ENCODE peak calls at places on chromosomes 5 and 9, in five cellular contexts. Y is K562, U is HepG2, B is GM12878, X is SK-N-SH. D is an unnamed sample.

GRCh38 chr5:143440448-143441102 is 37.1 kb upstream of the NR3C1 start:
- DNase-seq in B (no peak), U (no peak), X (peak), Y (no peak), D (no peak)

GRCh38 chr9:134563397-134563796 is 78.2 kb upstream of the COL5A1 start:
- DNase-seq in X (no peak), U (no peak), B (no peak), Y (no peak), D (no peak)

GRCh38 chr9:93658184-93658925 is 82.0 kb downstream of the PHF2 start:
- DNase-seq in Y (no peak), B (no peak), U (no peak), X (no peak), D (no peak)

GRCh38 chr9:77183581-77183980 is 6.2 kb downstream of the VPS13A start:
- DNase-seq in Y (no peak), X (no peak), U (no peak), B (no peak), D (no peak)

GRCh38 chr5:151139015-151139414 is 18.6 kb downstream of the ANXA6 start:
- DNase-seq in Y (no peak), U (no peak), X (no peak), B (no peak), D (no peak)

GRCh38 chr9:90965911-90966290 is 164.3 kb downstream of the SYK start:
- DNase-seq in U (no peak), B (no peak), Y (no peak), X (no peak), D (no peak)

GRCh38 chr5:119267958-119268386 is 87.8 kb upstream of the TNFAIP8 start:
- DNase-seq in B (peak), U (peak), Y (peak), X (peak), D (peak)

GRCh38 chr9:134811673-134812668 is 68.6 kb upstream of the FCN2 start:
- DNase-seq in X (no peak), B (no peak), Y (no peak), U (no peak), D (no peak)

GRCh38 chr5:63245271-63245670 is 666.7 kb downstream of the LRRC70 start:
- DNase-seq in Y (no peak), X (no peak), B (no peak), U (no peak), D (no peak)

GRCh38 chr9:69649566-69650260 is 22.5 kb downstream of the APBA1 start:
- DNase-seq in X (no peak), B (no peak), U (no peak), Y (no peak), D (no peak)

GRCh38 chr9:38507587-38507986 is 83.3 kb upstream of the IGFBPL1 start:
- DNase-seq in U (no peak), B (no peak), X (no peak), Y (no peak), D (no peak)

DNA sequence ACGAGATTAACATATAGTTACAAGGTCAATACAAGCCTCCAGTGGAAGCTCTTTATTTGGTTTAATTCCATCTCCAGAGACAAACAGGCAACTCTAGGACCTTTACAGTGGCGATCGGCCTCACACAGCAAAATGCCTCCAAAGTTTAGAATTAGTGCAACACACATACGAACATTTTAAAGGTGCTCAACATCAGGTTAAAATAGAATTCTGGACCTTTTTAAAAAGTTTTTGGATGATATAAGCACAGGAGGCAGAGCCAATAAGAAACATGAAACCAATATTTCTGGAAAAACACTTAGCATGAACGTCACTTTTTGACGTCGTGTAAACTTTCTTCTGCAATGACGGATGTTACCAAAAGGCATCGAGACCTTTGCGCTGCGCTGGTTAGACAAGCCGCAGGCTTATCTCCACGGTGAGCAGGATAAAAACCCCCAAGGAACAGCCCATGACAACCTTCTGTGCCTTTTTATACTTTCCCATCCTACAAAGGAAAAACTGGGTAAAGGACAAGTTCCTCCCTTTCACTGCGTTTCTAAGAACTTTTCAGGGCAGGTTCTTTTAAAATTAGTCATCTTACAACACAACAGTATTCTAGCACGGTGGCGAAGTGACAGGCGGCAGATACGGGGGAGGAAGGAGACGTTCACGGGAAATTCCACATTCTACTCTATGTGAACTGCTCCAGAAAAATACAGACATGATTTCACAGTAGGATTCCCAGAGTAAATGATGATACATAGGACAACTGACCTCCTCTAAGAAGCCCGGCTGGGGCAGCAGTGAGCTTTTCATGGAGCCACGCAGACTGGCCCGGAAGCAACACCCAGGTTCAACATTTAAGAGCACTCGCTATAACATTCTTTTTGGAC is 52.2 kb downstream of the USP20 start:
- DNase-seq in Y (peak), X (no peak), B (peak), U (no peak), D (peak)
- TF ChIP-seq GABPA in Y (no peak), X (no peak), B (no peak), U (no peak), D (no peak)

GRCh38 chr5:181166812-181167733 is 19.7 kb downstream of the OR2V2 start:
- DNase-seq in U (no peak), Y (no peak), B (no peak), X (no peak), D (no peak)

GRCh38 chr5:181170996-181171395 is 23.6 kb downstream of the OR2V2 start:
- DNase-seq in Y (no peak), U (no peak), B (no peak), X (no peak), D (no peak)

GRCh38 chr5:181168595-181169118 is 21.3 kb downstream of the OR2V2 start:
- DNase-seq in X (no peak), B (no peak), U (no peak), Y (no peak), D (no peak)

GRCh38 chr5:181170237-181170830 is 22.9 kb downstream of the OR2V2 start:
- DNase-seq in Y (peak), X (peak), B (no peak), U (no peak), D (no peak)

GRCh38 chr5:181167814-181168488 is 20.6 kb downstream of the OR2V2 start:
- DNase-seq in Y (peak), B (no peak), U (no peak), X (peak), D (peak)
- TF ChIP-seq REST in Y (no peak), B (no peak), U (no peak), X (no peak), D (no peak)

GRCh38 chr9:111646417-111646816 is 15.0 kb upstream of the GNG10 start:
- DNase-seq in U (no peak), B (no peak), X (no peak), Y (no peak), D (no peak)

GRCh38 chr9:111645806-111646205 is 14.7 kb downstream of the DNAJC25 start:
- DNase-seq in X (no peak), U (no peak), B (no peak), Y (no peak), D (no peak)

GRCh38 chr9:111649016-111649415 is 12.4 kb upstream of the GNG10 start:
- DNase-seq in U (no peak), X (no peak), B (no peak), Y (no peak), D (no peak)

GRCh38 chr9:111644195-111644772 is 13.2 kb downstream of the DNAJC25 start:
- DNase-seq in U (peak), Y (no peak), B (no peak), X (no peak), D (no peak)

DNA sequence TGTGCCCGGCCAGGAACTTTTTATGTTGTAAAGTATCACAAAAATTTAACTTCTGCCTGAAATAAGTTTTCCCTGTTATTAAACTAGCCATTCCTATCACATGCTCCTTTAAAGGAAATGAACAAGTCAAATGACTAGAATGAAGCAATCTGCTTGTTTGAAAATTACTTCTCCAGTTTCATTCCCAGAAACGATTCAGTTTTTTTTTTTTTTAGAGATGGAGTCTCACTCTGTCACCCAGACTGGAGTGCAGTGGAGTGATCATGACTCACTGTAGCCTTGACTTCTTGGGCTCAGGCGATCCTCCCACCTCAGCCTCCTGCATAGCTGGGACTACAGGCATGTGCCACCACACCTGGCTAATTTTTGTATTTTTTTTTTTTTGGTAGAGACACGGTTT is 13.3 kb upstream of the GNG10 start:
- DNase-seq in U (no peak), B (no peak), Y (no peak), X (no peak), D (no peak)
- H3K27ac ChIP-seq in U (no peak), B (no peak), Y (no peak), X (no peak), D (no peak)

GRCh38 chr9:129309041-129309430 is 131.0 kb upstream of the IER5L start:
- DNase-seq in X (no peak), Y (no peak), B (no peak), U (no peak), D (no peak)
- TF ChIP-seq GABPA in X (no peak), Y (no peak), B (no peak), U (no peak), D (no peak)

GRCh38 chr9:96484521-96484931 is 34.6 kb downstream of the HABP4 start:
- DNase-seq in X (no peak), B (peak), U (no peak), Y (no peak), D (no peak)
- TF ChIP-seq REST in X (no peak), B (no peak), U (no peak), Y (no peak), D (no peak)

GRCh38 chr9:129832957-129833356 is 2.1 kb downstream of the C9orf78 start:
- DNase-seq in X (no peak), B (no peak), U (no peak), Y (no peak), D (no peak)

GRCh38 chr9:129835128-129835859 is at the start of the genes C9orf78 and USP20:
- DNase-seq in U (peak), X (peak), B (peak), Y (peak), D (peak)

GRCh38 chr9:129836342-129837007 is 1.2 kb downstream of the USP20 start:
- DNase-seq in B (no peak), X (no peak), Y (no peak), U (no peak), D (peak)

GRCh38 chr9:129834489-129835127 is 467 bp downstream of the C9orf78 start:
- DNase-seq in X (peak), Y (no peak), B (no peak), U (peak), D (no peak)

GRCh38 chr9:129835860-129836223 is 584 bp downstream of the USP20 start:
- DNase-seq in X (peak), Y (no peak), B (no peak), U (no peak), D (no peak)
- H3K27ac ChIP-seq in X (peak), Y (peak), B (peak), U (peak), D (peak)

D was measured in HL-60.